ENCODE peak calls at places on chromosomes 13 and 19, in nine cellular contexts. L, O, E, S, M, W, A, T and F are unnamed samples.

GRCh38 chr13:108895220-108895704 is 265.9 kb downstream of the MYO16 start:
- DNase-seq in T (no peak), A (no peak), O (no peak), L (no peak), S (peak), W (no peak), E (peak), M (no peak), F (no peak)

GRCh38 chr19:30423481-30423880 is 51.3 kb downstream of the ZNF536 start:
- DNase-seq in O (no peak), M (no peak), L (no peak), S (no peak), W (no peak), E (no peak), T (no peak), A (no peak), F (no peak)

GRCh38 chr13:23020246-23020843 is 160.4 kb upstream of the SGCG start:
- DNase-seq in O (no peak), W (peak), A (peak), E (peak), L (peak), S (peak), M (peak), T (no peak), F (no peak)

GRCh38 chr19:16447015-16447384 is 24.8 kb downstream of the EPS15L1 start:
- DNase-seq in S (no peak), L (peak), T (peak), A (peak), M (peak), O (peak), E (peak), W (no peak), F (peak)

GRCh38 chr13:112657850-112658445 is 31.9 kb upstream of the ATP11A start:
- DNase-seq in O (no peak), S (no peak), A (peak), T (no peak), M (no peak), W (no peak), L (no peak), E (peak), F (no peak)

GRCh38 chr13:99961634-99962033 is 9.9 kb downstream of the ZIC5 start:
- DNase-seq in A (no peak), T (no peak), L (no peak), W (no peak), S (no peak), M (no peak), O (no peak), E (no peak), F (no peak)

GRCh38 chr13:91311491-91311890 is 36.0 kb upstream of the MIR17HG start:
- DNase-seq in W (no peak), T (no peak), M (no peak), E (no peak), L (no peak), S (no peak), O (no peak), A (no peak), F (no peak)

GRCh38 chr19:45444318-45445041 is 20.8 kb upstream of the ERCC1 start:
- DNase-seq in L (peak), W (peak), S (peak), A (peak), E (peak), T (no peak), M (no peak), O (peak), F (peak)

GRCh38 chr19:54451331-54451871 is 2.4 kb downstream of the LENG8 start:
- DNase-seq in L (no peak), M (no peak), A (no peak), S (no peak), T (no peak), W (no peak), O (no peak), E (peak), F (no peak)

GRCh38 chr19:35154535-35155406 is at the start of gene FXYD5:
- DNase-seq in W (peak), E (peak), S (no peak), T (peak), M (no peak), L (peak), A (peak), O (peak), F (peak)

GRCh38 chr19:1266818-1267440 is 2.2 kb upstream of the CIRBP start:
- DNase-seq in M (no peak), S (peak), O (peak), W (peak), E (peak), A (peak), T (no peak), L (no peak), F (peak)

GRCh38 chr13:73056054-73056962 is 2.5 kb upstream of the KLF5 start:
- DNase-seq in L (no peak), A (no peak), E (peak), T (peak), W (no peak), O (no peak), M (no peak), S (no peak), F (no peak)

GRCh38 chr13:41613984-41614581 is 156.7 kb downstream of the RGCC start:
- DNase-seq in O (no peak), L (no peak), A (peak), T (no peak), W (no peak), E (peak), M (peak), S (no peak), F (no peak)

GRCh38 chr13:30923423-30923822 is 9.0 kb upstream of the TEX26 start:
- DNase-seq in O (no peak), A (no peak), E (peak), W (no peak), T (no peak), S (no peak), L (no peak), M (no peak), F (no peak)

GRCh38 chr19:19372656-19373416 is 32.6 kb upstream of the GATAD2A start:
- DNase-seq in M (no peak), O (peak), W (no peak), S (no peak), A (peak), T (no peak), E (peak), L (peak), F (peak)

GRCh38 chr19:16814526-16815100 is 14.6 kb upstream of the SIN3B start:
- DNase-seq in E (peak), S (no peak), A (no peak), W (no peak), T (no peak), O (no peak), M (no peak), L (no peak), F (no peak)

GRCh38 chr13:50334944-50335343 is 319.7 kb downstream of the KCNRG start:
- DNase-seq in O (no peak), E (peak), W (no peak), M (no peak), T (no peak), L (no peak), S (no peak), A (no peak), F (no peak)

GRCh38 chr19:51354103-51354741 is 12.0 kb downstream of the ETFB start:
- DNase-seq in M (no peak), T (no peak), E (no peak), L (no peak), W (no peak), A (no peak), S (no peak), O (no peak), F (no peak)

GRCh38 chr19:30387311-30388115 is 15.3 kb downstream of the ZNF536 start:
- DNase-seq in A (no peak), S (no peak), W (no peak), M (no peak), L (no peak), O (no peak), T (no peak), E (no peak), F (no peak)

GRCh38 chr13:111480976-111481375 is 160.5 kb downstream of the TEX29 start:
- DNase-seq in M (no peak), E (no peak), A (no peak), O (no peak), L (no peak), S (peak), T (no peak), W (no peak), F (no peak)

GRCh38 chr13:40389081-40389641 is 277.3 kb downstream of the FOXO1 start:
- DNase-seq in T (no peak), A (no peak), O (peak), S (no peak), L (no peak), W (peak), M (no peak), E (no peak), F (peak)

GRCh38 chr19:28028881-28029280 is 1184.1 kb downstream of the UQCRFS1 start:
- DNase-seq in T (no peak), M (no peak), S (no peak), A (no peak), W (no peak), E (no peak), L (no peak), O (no peak), F (no peak)